ENCODE peak calls at places on chromosome 11, in eight cellular contexts. T, S, N, K, E, G, L and H are unnamed samples.

GRCh38 chr11:84800755-84801346 is 826.3 kb downstream of the DLG2 start:
- DNase-seq in N (no peak), E (no peak), L (no peak), G (peak; percentile 19), T (peak; percentile 15), K (no peak), S (no peak), H (peak; percentile 49)

GRCh38 chr11:127971448-127971847 is 615.9 kb downstream of the ETS1 start:
- DNase-seq in L (no peak), G (no peak), S (no peak), N (no peak), E (no peak), K (no peak), T (no peak), H (no peak)

GRCh38 chr11:87661270-87661669 is 514.0 kb downstream of the RAB38 start:
- DNase-seq in L (no peak), T (no peak), S (no peak), G (no peak), K (no peak), N (no peak), E (no peak), H (no peak)

GRCh38 chr11:13376838-13377237 is 86.2 kb downstream of the BTBD10 start:
- DNase-seq in S (no peak), N (no peak), E (no peak), L (no peak), G (no peak), T (no peak), K (no peak), H (no peak)

GRCh38 chr11:110081462-110082233 is 11.5 kb upstream of the ZC3H12C start:
- DNase-seq in N (no peak), K (no peak), E (no peak), T (no peak), S (no peak), G (no peak), L (no peak), H (no peak)

GRCh38 chr11:61870429-61871039 is 20.8 kb downstream of the FADS3 start:
- DNase-seq in K (no peak), E (no peak), L (no peak), T (no peak), N (no peak), S (no peak), G (no peak), H (no peak)

GRCh38 chr11:3139086-3139440 is 26.0 kb downstream of the OSBPL5 start:
- DNase-seq in K (no peak), T (no peak), S (no peak), G (no peak), N (no peak), L (peak; percentile 44), E (no peak), H (no peak)

GRCh38 chr11:95279921-95280861 is 49.2 kb upstream of the SESN3 start:
- DNase-seq in E (no peak), S (no peak), L (no peak), N (no peak), G (no peak), T (no peak), K (no peak), H (no peak)

GRCh38 chr11:74634537-74634936 is 42.2 kb downstream of the POLD3 start:
- DNase-seq in E (no peak), T (no peak), K (no peak), N (no peak), G (peak; percentile 13), L (no peak), S (peak; percentile 39), H (peak; percentile 18)

GRCh38 chr11:17563248-17563647 is 16.2 kb downstream of the OTOG start:
- DNase-seq in T (no peak), K (no peak), L (no peak), S (peak; percentile 14), G (no peak), N (no peak), E (no peak), H (no peak)

GRCh38 chr11:26229270-26229669 is 102.7 kb upstream of the ANO3 start:
- DNase-seq in T (no peak), G (peak; percentile 4), K (no peak), E (no peak), L (no peak), S (no peak), N (no peak), H (peak; percentile 56)